ENCODE peak calls at places on chromosomes 7 and 10, in four cellular contexts. One of them, this sample, is unnamed. For H3K9me2, the result is how much of the 10 kb centered on the place peaks cover.

GRCh38 chr10:43254881-43255643 is 11.8 kb downstream of the RASGEF1A start:
- DNase-seq in MM.1S: no peak
- DNase-seq in hepatocyte: no peak
- DNase-seq in SK-N-SH: peak
- DNase-seq in this sample: no peak

GRCh38 chr7:95420996-95421846 is 13.6 kb downstream of the PON2 start:
- DNase-seq in hepatocyte: peak
- DNase-seq in SK-N-SH: no peak
- DNase-seq in MM.1S: peak
- DNase-seq in this sample: no peak

GRCh38 chr10:33240931-33241330 is 93.5 kb downstream of the NRP1 start:
- DNase-seq in SK-N-SH: no peak
- DNase-seq in MM.1S: no peak
- DNase-seq in hepatocyte: no peak
- DNase-seq in this sample: no peak

GRCh38 chr7:140223515-140224221 is 46.9 kb upstream of the KDM7A start:
- DNase-seq in hepatocyte: no peak
- DNase-seq in MM.1S: no peak
- DNase-seq in SK-N-SH: no peak
- DNase-seq in this sample: no peak

GRCh38 chr7:120979765-120980499 is 8.6 kb upstream of the CPED1 start:
- DNase-seq in SK-N-SH: no peak
- DNase-seq in MM.1S: no peak
- DNase-seq in hepatocyte: no peak
- DNase-seq in this sample: no peak

GRCh38 chr10:67666416-67667043 is 29.5 kb downstream of the CTNNA3 start:
- DNase-seq in hepatocyte: peak
- DNase-seq in MM.1S: peak
- DNase-seq in SK-N-SH: peak
- DNase-seq in this sample: peak

GRCh38 chr7:127943541-127944521 is 87.4 kb downstream of the LRRC4 start:
- DNase-seq in MM.1S: no peak
- DNase-seq in hepatocyte: peak
- DNase-seq in SK-N-SH: peak
- DNase-seq in this sample: no peak

GRCh38 chr10:79053481-79054202 is 15.1 kb upstream of the ZMIZ1 start:
- DNase-seq in SK-N-SH: no peak
- DNase-seq in MM.1S: no peak
- DNase-seq in hepatocyte: no peak
- DNase-seq in this sample: no peak

GRCh38 chr10:70811881-70812280 is 3.9 kb upstream of the SGPL1 start:
- DNase-seq in SK-N-SH: no peak
- DNase-seq in hepatocyte: no peak
- DNase-seq in MM.1S: no peak
- DNase-seq in this sample: no peak

GRCh38 chr10:102629661-102630614 is 14.3 kb upstream of the TRIM8 start:
- DNase-seq in MM.1S: no peak
- DNase-seq in hepatocyte: peak
- DNase-seq in SK-N-SH: no peak
- DNase-seq in this sample: no peak

GRCh38 chr7:134903073-134903790 is 83.1 kb upstream of the AGBL3 start:
- DNase-seq in SK-N-SH: no peak
- DNase-seq in hepatocyte: no peak
- DNase-seq in MM.1S: no peak
- DNase-seq in this sample: no peak

GRCh38 chr7:155993420-155994252 is 181.4 kb upstream of the SHH start:
- DNase-seq in MM.1S: no peak
- DNase-seq in SK-N-SH: no peak
- DNase-seq in hepatocyte: no peak
- DNase-seq in this sample: no peak

GRCh38 chr7:102169651-102170416 is 116.8 kb upstream of the SH2B2 start:
- DNase-seq in hepatocyte: no peak
- DNase-seq in MM.1S: no peak
- DNase-seq in SK-N-SH: no peak
- DNase-seq in this sample: no peak

GRCh38 chr10:70348228-70348850 is 34.1 kb downstream of the LRRC20 start:
- DNase-seq in MM.1S: peak
- DNase-seq in hepatocyte: peak
- DNase-seq in SK-N-SH: peak
- DNase-seq in this sample: peak

GRCh38 chr7:84248267-84248666 is 53.7 kb upstream of the SEMA3A start:
- DNase-seq in MM.1S: no peak
- DNase-seq in SK-N-SH: no peak
- DNase-seq in hepatocyte: no peak
- DNase-seq in this sample: no peak

GRCh38 chr7:32506266-32507054 is 11.2 kb downstream of the AVL9 start:
- DNase-seq in SK-N-SH: no peak
- DNase-seq in hepatocyte: no peak
- DNase-seq in MM.1S: peak
- DNase-seq in this sample: no peak

GRCh38 chr7:1156782-1157535 is 3.0 kb downstream of the ZFAND2A start:
- DNase-seq in SK-N-SH: no peak
- DNase-seq in hepatocyte: peak
- DNase-seq in MM.1S: no peak
- DNase-seq in this sample: no peak

GRCh38 chr10:119378737-119379067 is 163.8 kb downstream of the RGS10 start:
- DNase-seq in hepatocyte: no peak
- DNase-seq in SK-N-SH: no peak
- DNase-seq in MM.1S: no peak
- DNase-seq in this sample: no peak

GRCh38 chr7:122532406-122533269 is 166.3 kb downstream of the RNF133 start:
- DNase-seq in SK-N-SH: peak
- DNase-seq in hepatocyte: no peak
- DNase-seq in MM.1S: peak
- DNase-seq in this sample: peak

GRCh38 chr7:90626011-90626410 is 29.9 kb downstream of the CDK14 start:
- DNase-seq in SK-N-SH: no peak
- DNase-seq in MM.1S: no peak
- DNase-seq in hepatocyte: no peak
- DNase-seq in this sample: no peak

GRCh38 chr7:137909042-137909441 is 62.3 kb upstream of the DGKI start:
- DNase-seq in SK-N-SH: no peak
- DNase-seq in hepatocyte: no peak
- DNase-seq in MM.1S: no peak
- DNase-seq in this sample: no peak

GRCh38 chr10:30413996-30414576 is 19.9 kb upstream of the MAP3K8 start:
- DNase-seq in SK-N-SH: peak
- DNase-seq in MM.1S: peak
- DNase-seq in hepatocyte: peak
- DNase-seq in this sample: peak

GRCh38 chr7:154613811-154614210 is 389.1 kb downstream of the PAXIP1 start:
- DNase-seq in MM.1S: no peak
- DNase-seq in hepatocyte: no peak
- DNase-seq in SK-N-SH: no peak
- DNase-seq in this sample: no peak

GRCh38 chr7:74256446-74257408 is 2.5 kb upstream of the RFC2 start:
- DNase-seq in hepatocyte: no peak
- DNase-seq in SK-N-SH: no peak
- DNase-seq in MM.1S: no peak
- DNase-seq in this sample: no peak

GRCh38 chr10:86313621-86314041 is 53.0 kb downstream of the GRID1 start:
- DNase-seq in MM.1S: no peak
- DNase-seq in hepatocyte: no peak
- DNase-seq in SK-N-SH: no peak
- DNase-seq in this sample: no peak

GRCh38 chr7:21261627-21262564 is 166.0 kb upstream of the SP4 start:
- DNase-seq in hepatocyte: peak
- DNase-seq in MM.1S: peak
- DNase-seq in SK-N-SH: peak
- DNase-seq in this sample: peak

DNA sequence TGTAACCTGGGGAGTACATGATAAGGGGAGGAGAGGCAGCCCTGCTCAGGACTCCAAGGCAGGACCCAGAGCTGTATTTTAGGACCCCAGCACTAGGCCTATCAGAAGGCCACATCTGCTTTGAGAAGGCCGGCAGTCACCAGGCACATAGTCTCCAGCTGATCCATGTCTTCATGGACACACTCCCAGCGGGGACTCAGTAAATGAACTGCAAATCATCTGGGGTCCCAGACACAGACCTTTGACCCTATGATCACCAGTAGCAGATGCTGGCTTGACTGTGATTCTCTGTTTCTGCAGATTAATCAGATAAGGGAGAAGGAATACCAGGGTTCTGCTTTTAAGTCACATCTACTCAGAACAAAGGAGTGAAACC is 341.4 kb upstream of the PODXL start:
- DNase-seq in MM.1S: no peak
- DNase-seq in SK-N-SH: no peak
- DNase-seq in hepatocyte: no peak
- DNase-seq in this sample: no peak
- H3K9me2 ChIP-seq in MM.1S: under half
- H3K9me2 ChIP-seq in SK-N-SH: under half
- H3K9me2 ChIP-seq in hepatocyte: under half
- H3K9me2 ChIP-seq in this sample: under half

GRCh38 chr7:104487642-104488041 is 159.2 kb downstream of the LHFPL3 start:
- DNase-seq in hepatocyte: no peak
- DNase-seq in MM.1S: no peak
- DNase-seq in SK-N-SH: no peak
- DNase-seq in this sample: no peak
- H2AFZ ChIP-seq in hepatocyte: no peak
- H2AFZ ChIP-seq in MM.1S: no peak
- H2AFZ ChIP-seq in SK-N-SH: no peak
- H2AFZ ChIP-seq in this sample: no peak

GRCh38 chr7:131898418-131898817 is 342.0 kb upstream of the PODXL start:
- DNase-seq in hepatocyte: no peak
- DNase-seq in MM.1S: no peak
- DNase-seq in SK-N-SH: no peak
- DNase-seq in this sample: no peak
- H3K9me2 ChIP-seq in hepatocyte: under half
- H3K9me2 ChIP-seq in MM.1S: under half
- H3K9me2 ChIP-seq in SK-N-SH: under half
- H3K9me2 ChIP-seq in this sample: under half

DNA sequence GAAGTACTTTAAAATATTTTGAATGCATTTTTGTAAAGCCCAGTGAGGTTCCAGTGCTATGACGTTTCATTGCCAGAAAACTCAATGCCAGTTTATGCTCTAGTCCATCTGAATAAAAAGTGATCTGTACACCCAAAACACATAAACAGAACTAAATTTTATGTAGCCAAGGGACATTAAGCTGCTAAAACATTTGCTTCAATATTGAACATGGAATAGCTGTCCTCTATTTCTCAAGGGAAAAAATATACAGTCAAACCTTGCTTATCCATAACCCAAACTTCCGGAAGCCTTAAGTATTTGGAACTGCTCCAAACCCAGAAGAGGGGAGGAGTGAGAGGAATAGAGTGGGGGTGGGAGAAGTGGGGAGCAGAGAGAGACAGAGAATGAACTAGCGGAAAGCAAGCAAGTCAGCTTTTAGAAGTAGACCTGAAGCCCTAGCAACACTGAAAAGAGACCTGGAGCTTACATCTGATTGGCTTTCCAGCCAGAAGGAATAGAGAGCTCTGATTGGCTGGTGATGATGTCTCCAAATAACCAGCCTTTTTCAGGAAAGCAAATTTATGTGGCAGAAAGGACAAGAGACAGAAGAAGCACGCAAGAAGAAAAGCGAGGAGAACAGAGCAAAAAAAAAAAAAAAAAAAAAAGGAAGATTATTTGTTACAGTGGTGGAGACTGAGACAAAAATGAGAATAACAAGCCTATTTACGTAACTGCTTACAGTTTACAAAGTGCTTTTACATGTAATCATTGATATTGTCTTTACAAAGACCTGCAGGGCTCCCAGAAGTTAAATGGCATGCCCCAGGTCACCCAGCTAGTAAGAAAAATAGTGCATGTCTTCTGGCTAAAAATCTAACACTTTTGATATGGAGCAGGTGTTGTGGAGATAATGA is 196.0 kb downstream of the RNLS start:
- DNase-seq in SK-N-SH: peak
- DNase-seq in MM.1S: peak
- DNase-seq in hepatocyte: peak
- DNase-seq in this sample: peak
- H2AFZ ChIP-seq in SK-N-SH: peak
- H2AFZ ChIP-seq in MM.1S: peak
- H2AFZ ChIP-seq in hepatocyte: peak
- H2AFZ ChIP-seq in this sample: no peak

GRCh38 chr7:10210000-10210399 is 763.7 kb upstream of the PHF14 start:
- DNase-seq in hepatocyte: no peak
- DNase-seq in SK-N-SH: no peak
- DNase-seq in MM.1S: no peak
- DNase-seq in this sample: no peak

DNA sequence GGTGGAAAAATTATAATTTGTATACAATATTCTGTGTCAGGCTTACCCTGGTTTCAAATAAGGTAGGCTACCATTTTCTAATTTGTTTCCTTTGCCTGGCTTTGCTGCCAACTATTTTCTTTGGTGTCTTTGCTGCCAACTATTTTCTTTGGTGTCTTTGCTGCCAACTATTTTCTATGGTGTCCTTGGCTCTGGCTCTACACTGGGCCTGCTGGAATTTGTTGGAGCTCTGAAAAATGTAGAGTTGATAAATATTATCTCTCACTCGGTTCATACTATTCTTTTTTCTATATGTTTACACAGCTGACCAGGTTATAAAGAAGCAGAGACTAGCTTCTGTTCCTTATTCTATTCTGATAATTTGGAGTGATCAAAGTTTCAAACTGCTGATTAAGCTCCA is 768.0 kb upstream of the PHF14 start:
- DNase-seq in SK-N-SH: no peak
- DNase-seq in hepatocyte: no peak
- DNase-seq in MM.1S: no peak
- DNase-seq in this sample: no peak
- H3K9me2 ChIP-seq in SK-N-SH: under half
- H3K9me2 ChIP-seq in hepatocyte: under half
- H3K9me2 ChIP-seq in MM.1S: under half
- H3K9me2 ChIP-seq in this sample: under half

This sample was measured in Karpas-422.